ENCODE peak calls at places on chromosome 6, in seven cellular contexts. A, T, H, I, K, B and M are unnamed samples.

GRCh38 chr6:166814386-166814785 is 142.0 kb downstream of the RNASET2 start:
- DNase-seq in H (no peak), T (no peak), A (no peak), K (no peak), B (no peak), I (no peak), M (no peak)

GRCh38 chr6:107618672-107619071 is 128.8 kb downstream of the SOBP start:
- DNase-seq in B (no peak), T (peak; percentile 33), H (no peak), K (no peak), I (no peak), A (no peak), M (no peak)

GRCh38 chr6:45724511-45724910 is 291.1 kb downstream of the CLIC5 start:
- DNase-seq in A (peak; percentile 41), T (no peak), I (no peak), B (peak; percentile 69), K (peak; percentile 72), H (peak; percentile 81), M (no peak)

GRCh38 chr6:36907781-36908180 is 22.0 kb downstream of the C6orf89 start:
- DNase-seq in T (no peak), H (peak; percentile 31), I (no peak), A (peak; percentile 68), K (no peak), B (no peak), M (no peak)

GRCh38 chr6:1952726-1953360 is 292.6 kb downstream of the GMDS start:
- DNase-seq in K (peak; percentile 99), I (no peak), H (peak; percentile 94), B (peak; percentile 94), T (no peak), A (no peak), M (no peak)

GRCh38 chr6:170137176-170137891 is 153.5 kb downstream of the DLL1 start:
- DNase-seq in I (no peak), B (no peak), K (no peak), A (peak; percentile 63), T (no peak), H (no peak), M (no peak)

GRCh38 chr6:113821445-113821844 is 35.7 kb upstream of the MARCKS start:
- DNase-seq in T (no peak), A (no peak), B (no peak), I (no peak), H (no peak), K (no peak), M (no peak)

GRCh38 chr6:3280866-3281465 is 22.2 kb downstream of the PSMG4 start:
- DNase-seq in K (no peak), T (no peak), A (no peak), I (no peak), H (no peak), B (no peak), M (no peak)

GRCh38 chr6:871503-871902 is 178.6 kb upstream of the EXOC2 start:
- DNase-seq in I (no peak), T (no peak), H (no peak), K (no peak), B (no peak), A (no peak), M (no peak)

GRCh38 chr6:87837444-87837843 is 135.4 kb upstream of the AKIRIN2 start:
- DNase-seq in H (no peak), T (no peak), K (no peak), I (no peak), B (no peak), A (no peak), M (no peak)

GRCh38 chr6:134517863-134518262 is 200.0 kb upstream of the SGK1 start:
- DNase-seq in I (no peak), B (no peak), A (no peak), T (no peak), H (no peak), K (no peak), M (no peak)

GRCh38 chr6:27836783-27837635 is 75.2 kb downstream of the OR2B2 start:
- DNase-seq in H (no peak), K (peak; percentile 89), B (peak; percentile 55), A (no peak), I (peak; percentile 89), T (peak; percentile 91), M (peak; percentile 93)

GRCh38 chr6:10529231-10529801 is 8.2 kb downstream of the GCNT2 start:
- DNase-seq in B (no peak), K (no peak), T (peak; percentile 65), I (no peak), A (no peak), H (no peak), M (no peak)

GRCh38 chr6:157774153-157775135 is 48.6 kb upstream of the SNX9 start:
- DNase-seq in T (no peak), H (no peak), B (no peak), I (peak; percentile 29), A (no peak), K (no peak), M (peak; percentile 34)